ENCODE peak calls at places on chromosomes 6 and 20, in six cellular contexts. D is spleen, M is esophagus muscularis mucosa, O is H1, H is transverse colon, U is GM12878. F is an unnamed sample.

GRCh38 chr20:56827763-56828162 is 198.7 kb downstream of the TFAP2C start:
- DNase-seq in D (no peak), M (no peak), O (no peak), H (no peak), U (no peak), F (no peak)

GRCh38 chr20:19254086-19254821 is 41.8 kb downstream of the SLC24A3 start:
- DNase-seq in D (no peak), M (no peak), O (no peak), H (no peak), U (no peak), F (no peak)

GRCh38 chr20:12570371-12570770 is 438.4 kb upstream of the SPTLC3 start:
- DNase-seq in D (no peak), M (no peak), O (peak), H (no peak), U (no peak), F (no peak)

GRCh38 chr6:8059129-8059528 is 5.1 kb downstream of the BLOC1S5 start:
- DNase-seq in D (no peak), M (no peak), O (no peak), H (no peak), U (no peak), F (no peak)

GRCh38 chr6:105810105-105810921 is 275.8 kb upstream of the PRDM1 start:
- DNase-seq in D (no peak), M (no peak), O (no peak), H (peak), U (no peak), F (no peak)

GRCh38 chr20:34111057-34111711 is 859 bp downstream of the EIF2S2 start:
- DNase-seq in D (peak), M (no peak), O (no peak), H (peak), U (no peak), F (no peak)

GRCh38 chr6:7441048-7441775 is 51.6 kb downstream of the RIOK1 start:
- DNase-seq in D (peak), M (no peak), O (no peak), H (no peak), U (no peak), F (no peak)

GRCh38 chr6:14401181-14401745 is 283.7 kb downstream of the CD83 start:
- DNase-seq in D (no peak), M (no peak), O (no peak), H (no peak), U (no peak), F (no peak)

GRCh38 chr20:11207749-11208502 is 534.1 kb upstream of the JAG1 start:
- DNase-seq in D (no peak), M (no peak), O (no peak), H (no peak), U (no peak), F (no peak)

GRCh38 chr20:20450461-20451027 is 82.6 kb downstream of the INSM1 start:
- DNase-seq in D (no peak), M (no peak), O (no peak), H (no peak), U (no peak), F (no peak)

GRCh38 chr6:158860279-158860865 is 41.2 kb upstream of the EZR start:
- DNase-seq in D (no peak), M (no peak), O (no peak), H (no peak), U (no peak), F (no peak)

GRCh38 chr6:48817714-48818113 is 645.3 kb downstream of the MMUT start:
- DNase-seq in D (no peak), M (no peak), O (no peak), H (no peak), U (no peak), F (no peak)

GRCh38 chr20:9978395-9979004 is 56.3 kb upstream of the ANKEF1 start:
- DNase-seq in D (no peak), M (no peak), O (no peak), H (peak), U (peak), F (peak)

DNA sequence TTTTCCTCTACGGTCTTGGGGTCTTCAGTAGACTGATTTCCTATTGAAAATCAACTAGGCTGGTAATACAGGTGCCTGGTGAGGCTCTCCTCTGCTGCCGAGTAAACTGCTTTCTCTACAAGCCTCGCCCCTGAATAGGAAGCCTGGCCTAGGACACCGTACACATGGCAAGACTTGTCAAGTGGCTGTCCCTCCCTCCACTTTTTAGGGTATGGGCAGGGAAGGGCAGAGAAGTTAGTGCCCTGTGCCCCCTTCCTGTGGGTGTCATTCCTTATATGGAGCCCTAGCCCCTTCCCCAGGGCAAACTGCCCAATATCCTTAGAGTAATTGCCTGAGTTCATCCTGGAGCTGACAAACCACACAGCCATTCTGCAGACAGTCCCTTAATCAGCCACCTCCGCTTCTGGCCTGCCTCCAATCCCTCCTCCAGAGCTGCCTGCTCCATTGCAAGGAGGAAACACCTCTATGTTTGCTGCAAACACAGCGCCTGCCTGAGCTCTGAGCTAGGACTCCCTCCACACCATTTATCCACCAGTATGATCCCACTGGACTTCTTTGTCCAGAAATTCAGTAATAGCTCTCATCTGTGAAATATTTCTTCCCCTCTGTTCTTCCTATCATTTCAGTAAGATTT is 93.1 kb downstream of the CHD6 start:
- DNase-seq in D (no peak), M (no peak), O (no peak), H (peak), U (no peak), F (no peak)
- H3K4me3 ChIP-seq in D (peak), M (peak), O (no peak), H (no peak), U (no peak), F (no peak)

GRCh38 chr20:31695849-31696804 is 26.5 kb downstream of the BCL2L1 start:
- DNase-seq in D (no peak), M (no peak), O (no peak), H (peak), U (no peak), F (peak)
- TF ChIP-seq POLR2AphosphoS5 in D (no peak), M (no peak), O (no peak), H (no peak), U (no peak), F (peak)

GRCh38 chr20:1449370-1449769 is 17.3 kb downstream of the NSFL1C start:
- DNase-seq in D (no peak), M (no peak), O (no peak), H (no peak), U (no peak), F (no peak)

GRCh38 chr20:1448081-1448627 is 18.5 kb downstream of the NSFL1C start:
- DNase-seq in D (no peak), M (no peak), O (no peak), H (no peak), U (no peak), F (no peak)

GRCh38 chr20:1446536-1446935 is 20.1 kb downstream of the NSFL1C start:
- DNase-seq in D (no peak), M (no peak), O (no peak), H (no peak), U (no peak), F (no peak)

GRCh38 chr20:1456300-1456699 is 10.3 kb downstream of the NSFL1C start:
- DNase-seq in D (no peak), M (no peak), O (no peak), H (no peak), U (no peak), F (no peak)

DNA sequence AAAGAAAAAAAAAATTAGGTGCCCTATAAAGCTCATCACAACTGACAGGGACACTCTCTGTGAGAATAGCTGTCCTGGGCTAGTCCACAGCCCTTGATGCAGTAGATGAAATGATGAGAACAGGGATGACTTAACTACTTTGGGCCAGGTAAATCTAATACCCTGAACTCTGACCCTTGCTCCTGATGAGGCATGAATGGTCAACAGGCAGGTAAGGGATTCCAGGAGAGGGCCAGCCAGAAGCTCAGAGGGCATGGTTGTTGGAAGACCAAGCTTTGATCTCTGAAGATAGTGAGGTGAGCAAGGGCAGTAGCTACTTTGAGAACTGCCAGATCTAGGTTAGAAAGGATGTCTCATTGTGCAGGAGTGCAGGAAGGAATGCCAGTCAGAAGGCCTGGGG is 15.6 kb downstream of the NSFL1C start:
- DNase-seq in D (no peak), M (no peak), O (no peak), H (no peak), U (no peak), F (no peak)
- H3K4me3 ChIP-seq in D (no peak), M (no peak), O (no peak), H (no peak), U (no peak), F (no peak)

DNA sequence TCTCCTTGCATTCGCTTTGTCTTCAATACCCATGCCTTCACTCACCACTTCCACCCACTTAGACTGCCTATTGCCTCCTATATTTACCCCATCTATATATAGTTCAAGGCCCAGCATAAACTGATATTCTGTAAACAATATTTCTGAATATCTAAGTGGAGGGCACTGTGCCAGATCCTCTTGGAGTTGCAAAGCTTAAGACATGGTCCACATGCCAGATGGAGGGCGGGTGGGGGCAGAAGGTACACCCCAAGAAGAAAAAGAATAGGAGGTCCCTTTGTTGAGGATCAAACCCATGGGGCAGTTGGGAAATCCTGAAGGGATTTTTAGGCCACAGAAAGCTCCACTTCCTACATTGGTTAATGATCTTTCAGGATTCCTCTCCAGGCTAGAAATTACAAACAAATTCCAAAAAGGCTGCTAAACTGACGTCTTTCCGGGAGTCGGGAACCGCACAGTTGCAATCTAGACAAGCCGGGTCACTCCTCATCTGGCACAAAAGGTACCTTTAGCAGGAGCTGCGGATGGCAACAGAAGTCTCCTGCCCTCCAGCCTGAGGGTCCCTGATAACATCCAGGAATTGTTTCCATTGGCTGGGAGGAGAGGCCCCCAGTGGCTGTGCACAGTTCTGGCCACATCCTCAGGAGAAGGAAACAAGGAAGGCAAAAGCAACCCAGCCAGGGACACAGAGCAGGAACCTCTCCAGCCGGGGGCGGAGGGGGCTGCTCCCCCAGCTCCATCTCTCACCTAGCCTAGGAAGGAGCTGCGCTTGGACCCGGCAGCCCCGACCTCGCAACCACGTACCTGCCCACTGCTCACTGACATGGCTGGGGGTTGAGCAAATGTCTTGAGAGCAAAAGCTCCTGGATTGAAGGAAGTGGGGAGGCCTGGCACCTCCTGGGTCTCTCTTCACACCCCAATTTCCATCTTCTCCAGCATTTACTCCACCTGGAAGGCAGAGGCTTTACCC is 5.9 kb upstream of the LPIN3 start:
- DNase-seq in D (no peak), M (no peak), O (no peak), H (no peak), U (no peak), F (no peak)
- TF ChIP-seq POLR2AphosphoS5 in D (no peak), M (no peak), O (no peak), H (no peak), U (no peak), F (no peak)

GRCh38 chr6:136720045-136720760 is 72.1 kb downstream of the MAP3K5 start:
- DNase-seq in D (no peak), M (no peak), O (no peak), H (no peak), U (peak), F (no peak)
- H3K4me3 ChIP-seq in D (no peak), M (no peak), O (no peak), H (no peak), U (peak), F (no peak)

DNA sequence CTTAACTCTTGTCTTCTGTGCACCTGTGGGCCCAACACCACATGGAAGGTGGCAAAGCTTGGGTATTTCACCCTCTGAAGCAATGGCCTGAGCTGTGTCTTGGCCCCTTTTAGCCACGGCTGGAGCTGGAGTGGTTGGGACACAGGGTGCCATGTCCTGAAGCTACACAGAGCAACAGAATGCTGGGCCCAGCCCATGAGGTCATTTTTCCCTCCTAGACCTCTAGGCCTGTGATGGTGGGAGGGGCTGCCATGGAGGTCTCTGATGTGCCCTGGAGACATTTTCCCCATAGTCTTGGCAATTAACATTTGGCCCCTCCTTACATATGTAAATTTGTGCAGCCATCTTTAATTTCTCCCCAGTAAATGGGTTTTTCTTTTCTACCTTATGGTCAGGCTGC is 620.8 kb downstream of the RFPL4B start:
- DNase-seq in D (no peak), M (no peak), O (no peak), H (no peak), U (no peak), F (no peak)
- TF ChIP-seq POLR2AphosphoS5 in D (no peak), M (no peak), O (no peak), H (no peak), U (no peak), F (no peak)

GRCh38 chr20:64077541-64077875 is 1.8 kb downstream of the RGS19 start:
- DNase-seq in D (no peak), M (no peak), O (no peak), H (no peak), U (no peak), F (no peak)

GRCh38 chr20:64075556-64075955 is 3.8 kb downstream of the RGS19 start:
- DNase-seq in D (no peak), M (no peak), O (no peak), H (no peak), U (no peak), F (no peak)

GRCh38 chr20:64076061-64076997 is 3.0 kb downstream of the RGS19 start:
- DNase-seq in D (peak), M (no peak), O (no peak), H (no peak), U (no peak), F (no peak)

GRCh38 chr20:64077876-64078551 is 1.3 kb downstream of the RGS19 start:
- DNase-seq in D (peak), M (no peak), O (no peak), H (peak), U (no peak), F (no peak)

GRCh38 chr20:64077094-64077493 is 2.2 kb downstream of the RGS19 start:
- DNase-seq in D (peak), M (no peak), O (no peak), H (peak), U (no peak), F (no peak)
- H3K4me3 ChIP-seq in D (peak), M (peak), O (no peak), H (no peak), U (peak), F (no peak)

GRCh38 chr6:151018035-151018434 is 152.5 kb downstream of the MTHFD1L start:
- DNase-seq in D (no peak), M (no peak), O (no peak), H (no peak), U (no peak), F (no peak)
- TF ChIP-seq POLR2AphosphoS5 in D (no peak), M (no peak), O (no peak), H (no peak), U (no peak), F (no peak)

DNA sequence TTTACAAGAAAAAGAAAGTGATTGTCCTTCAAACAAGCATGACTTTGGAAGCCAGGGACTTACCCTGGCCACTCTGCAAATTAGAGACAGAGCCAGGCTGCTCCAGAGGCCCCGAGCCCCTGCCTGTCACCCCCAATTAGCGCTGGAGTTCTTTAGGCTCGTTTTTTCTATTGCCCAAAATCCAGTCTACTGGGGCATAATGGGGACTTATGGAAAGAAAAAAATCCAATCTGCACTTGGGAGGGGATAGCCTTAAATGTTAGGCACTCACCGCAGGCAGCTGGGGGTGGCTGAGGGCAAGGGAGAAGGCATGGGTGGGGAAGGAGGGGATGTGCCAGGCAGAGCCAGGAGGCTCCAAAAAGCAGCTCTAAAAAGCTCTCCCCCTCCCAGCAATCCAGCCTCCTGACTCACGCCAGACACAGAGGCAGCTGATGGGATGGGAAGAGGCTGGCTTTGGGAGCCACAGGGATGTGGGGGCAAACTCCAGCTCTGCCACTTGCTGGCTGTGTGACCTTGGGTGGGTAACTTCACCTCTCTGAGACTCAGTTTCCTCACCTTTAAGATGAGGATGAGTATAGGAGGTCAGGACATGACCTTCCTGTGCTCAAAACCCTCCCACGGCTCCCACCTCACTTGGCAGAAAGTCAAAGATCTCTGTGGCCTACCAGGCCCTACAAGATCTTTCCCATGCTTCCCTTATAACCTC is 148.7 kb downstream of the CEBPB start:
- DNase-seq in D (peak), M (no peak), O (no peak), H (no peak), U (no peak), F (no peak)
- H3K4me3 ChIP-seq in D (peak), M (no peak), O (no peak), H (no peak), U (peak), F (no peak)

GRCh38 chr6:26415036-26415614 is 13.1 kb downstream of the BTN3A1 start:
- DNase-seq in D (no peak), M (no peak), O (no peak), H (no peak), U (no peak), F (no peak)

GRCh38 chr6:26411751-26412150 is 9.7 kb downstream of the BTN3A1 start:
- DNase-seq in D (no peak), M (no peak), O (no peak), H (no peak), U (no peak), F (no peak)

GRCh38 chr6:26414281-26414680 is 12.2 kb downstream of the BTN3A1 start:
- DNase-seq in D (no peak), M (no peak), O (no peak), H (no peak), U (no peak), F (no peak)

GRCh38 chr6:26412225-26412624 is 10.2 kb downstream of the BTN3A1 start:
- DNase-seq in D (no peak), M (no peak), O (no peak), H (no peak), U (no peak), F (no peak)

GRCh38 chr6:26412954-26413353 is 10.9 kb downstream of the BTN3A1 start:
- DNase-seq in D (no peak), M (no peak), O (no peak), H (no peak), U (no peak), F (no peak)
- TF ChIP-seq POLR2AphosphoS5 in D (no peak), M (no peak), O (no peak), H (no peak), U (no peak), F (no peak)